ENCODE peak calls at places on chromosomes 11 and 22, in seven cellular contexts. V is NCI-H1694 treated with DMSO at 0.1 percent for 48 hours, T is anterior cingulate cortex, U is activated T-cell treated with anti-CD3 and anti-CD28 coated beads for 24 hours, N is T-helper 2 cell, X is body of pancreas, I is GM12891. O is an unnamed sample.

GRCh38 chr11:111785076-111785475 is 18.9 kb upstream of the PPP2R1B start:
- DNase-seq in U (no peak), T (no peak), N (no peak), X (no peak), I (no peak), V (no peak), O (no peak)

GRCh38 chr22:23458663-23459541 is 121.2 kb downstream of the IGLL1 start:
- DNase-seq in N (no peak), U (no peak), I (no peak), X (no peak), T (no peak), V (no peak), O (no peak)

GRCh38 chr11:134795017-134795416 is 383.0 kb upstream of the B3GAT1 start:
- DNase-seq in I (no peak), U (no peak), N (no peak), V (no peak), X (no peak), T (no peak), O (no peak)

GRCh38 chr11:22832315-22833041 is 2.9 kb upstream of the SVIP start:
- DNase-seq in N (no peak), T (no peak), U (no peak), V (no peak), X (no peak), I (no peak), O (no peak)

GRCh38 chr11:313787-314547 is at the start of gene IFITM1:
- DNase-seq in U (no peak), V (no peak), N (peak), I (peak), T (no peak), X (no peak), O (no peak)

GRCh38 chr11:47308050-47308823 is 38.3 kb downstream of the MADD start:
- DNase-seq in N (no peak), X (no peak), U (no peak), V (no peak), T (no peak), I (no peak), O (no peak)

GRCh38 chr11:115905331-115905730 is 401.1 kb upstream of the CADM1 start:
- DNase-seq in I (no peak), U (no peak), V (no peak), N (no peak), X (no peak), T (no peak), O (no peak)

GRCh38 chr11:33006010-33006409 is 9.7 kb upstream of the DEPDC7 start:
- DNase-seq in N (no peak), V (no peak), T (no peak), I (no peak), U (no peak), X (no peak), O (no peak)

GRCh38 chr11:61153593-61154090 is 7.6 kb downstream of the VPS37C start:
- DNase-seq in U (no peak), N (no peak), X (no peak), I (no peak), T (no peak), V (no peak), O (no peak)